ENCODE peak calls at places on chromosomes 13 and 19, in eight cellular contexts. One of them, this sample, is unnamed.

GRCh38 chr13:98584668-98585397 is 7.9 kb upstream of the STK24 start:
- DNase-seq in dermis microvascular lymphatic vessel endothelial cell: no peak
- DNase-seq in AG09309: no peak
- DNase-seq in anterior cingulate cortex: no peak
- DNase-seq in CD4-positive, alpha-beta T cell: no peak
- DNase-seq in testis: no peak
- DNase-seq in NCI-H1092 treated with DMSO at 0.1 percent for 48 hours: no peak
- DNase-seq in Peyer's patch: no peak
- DNase-seq in this sample: no peak

GRCh38 chr13:113322043-113322461 is 25.0 kb downstream of the LAMP1 start:
- DNase-seq in dermis microvascular lymphatic vessel endothelial cell: no peak
- DNase-seq in AG09309: no peak
- DNase-seq in anterior cingulate cortex: no peak
- DNase-seq in CD4-positive, alpha-beta T cell: no peak
- DNase-seq in testis: peak
- DNase-seq in NCI-H1092 treated with DMSO at 0.1 percent for 48 hours: no peak
- DNase-seq in Peyer's patch: no peak
- DNase-seq in this sample: no peak

GRCh38 chr13:100584901-100585300 is 3.7 kb downstream of the GGACT start:
- DNase-seq in dermis microvascular lymphatic vessel endothelial cell: no peak
- DNase-seq in AG09309: no peak
- DNase-seq in anterior cingulate cortex: no peak
- DNase-seq in CD4-positive, alpha-beta T cell: no peak
- DNase-seq in testis: no peak
- DNase-seq in NCI-H1092 treated with DMSO at 0.1 percent for 48 hours: no peak
- DNase-seq in Peyer's patch: no peak
- DNase-seq in this sample: no peak

GRCh38 chr19:19212866-19213265 is 1.1 kb downstream of the NCAN start:
- DNase-seq in dermis microvascular lymphatic vessel endothelial cell: no peak
- DNase-seq in AG09309: no peak
- DNase-seq in anterior cingulate cortex: no peak
- DNase-seq in CD4-positive, alpha-beta T cell: no peak
- DNase-seq in testis: no peak
- DNase-seq in NCI-H1092 treated with DMSO at 0.1 percent for 48 hours: no peak
- DNase-seq in Peyer's patch: no peak
- DNase-seq in this sample: no peak

GRCh38 chr19:38032951-38033350 is 125.9 kb downstream of the SIPA1L3 start:
- DNase-seq in dermis microvascular lymphatic vessel endothelial cell: no peak
- DNase-seq in AG09309: no peak
- DNase-seq in anterior cingulate cortex: no peak
- DNase-seq in CD4-positive, alpha-beta T cell: no peak
- DNase-seq in testis: no peak
- DNase-seq in NCI-H1092 treated with DMSO at 0.1 percent for 48 hours: no peak
- DNase-seq in Peyer's patch: no peak
- DNase-seq in this sample: no peak

GRCh38 chr13:74061939-74062595 is 72.1 kb downstream of the KLF12 start:
- DNase-seq in dermis microvascular lymphatic vessel endothelial cell: no peak
- DNase-seq in AG09309: peak
- DNase-seq in anterior cingulate cortex: no peak
- DNase-seq in CD4-positive, alpha-beta T cell: no peak
- DNase-seq in testis: peak
- DNase-seq in NCI-H1092 treated with DMSO at 0.1 percent for 48 hours: no peak
- DNase-seq in Peyer's patch: no peak
- DNase-seq in this sample: no peak

GRCh38 chr13:46288570-46289259 is 77.0 kb downstream of the LRRC63 start:
- DNase-seq in dermis microvascular lymphatic vessel endothelial cell: peak
- DNase-seq in AG09309: no peak
- DNase-seq in anterior cingulate cortex: no peak
- DNase-seq in CD4-positive, alpha-beta T cell: no peak
- DNase-seq in testis: no peak
- DNase-seq in NCI-H1092 treated with DMSO at 0.1 percent for 48 hours: peak
- DNase-seq in Peyer's patch: no peak
- DNase-seq in this sample: no peak

GRCh38 chr13:47332149-47332548 is 435.3 kb upstream of the HTR2A start:
- DNase-seq in dermis microvascular lymphatic vessel endothelial cell: no peak
- DNase-seq in AG09309: no peak
- DNase-seq in anterior cingulate cortex: no peak
- DNase-seq in CD4-positive, alpha-beta T cell: no peak
- DNase-seq in testis: no peak
- DNase-seq in NCI-H1092 treated with DMSO at 0.1 percent for 48 hours: no peak
- DNase-seq in Peyer's patch: no peak
- DNase-seq in this sample: no peak

GRCh38 chr19:2345794-2346663 is 14.0 kb upstream of the TMPRSS9 start:
- DNase-seq in dermis microvascular lymphatic vessel endothelial cell: peak
- DNase-seq in AG09309: no peak
- DNase-seq in anterior cingulate cortex: no peak
- DNase-seq in CD4-positive, alpha-beta T cell: no peak
- DNase-seq in testis: peak
- DNase-seq in NCI-H1092 treated with DMSO at 0.1 percent for 48 hours: no peak
- DNase-seq in Peyer's patch: peak
- DNase-seq in this sample: no peak

This sample was measured in substantia nigra.